ENCODE peak calls at places on chromosome 19, in four cellular contexts. A is neural crest cell, L is Peyer's patch, W is astrocyte of the cerebellum. U is an unnamed sample.

GRCh38 chr19:5968431-5969373 is 9.2 kb downstream of the RANBP3 start:
- DNase-seq in A (no peak), L (no peak), W (no peak), U (no peak)

GRCh38 chr19:4456843-4457653 is 546 bp downstream of the UBXN6 start:
- DNase-seq in A (peak; percentile 66), L (no peak), W (no peak), U (peak; percentile 22)

GRCh38 chr19:1648926-1649541 is 3.4 kb downstream of the TCF3 start:
- DNase-seq in A (no peak), L (no peak), W (no peak), U (no peak)

GRCh38 chr19:46571495-46571894 is 29.6 kb upstream of the CALM3 start:
- DNase-seq in A (peak; percentile 14), L (no peak), W (no peak), U (peak; percentile 14)

GRCh38 chr19:33405491-33406461 is 32.3 kb downstream of the CEBPG start:
- DNase-seq in A (no peak), L (peak; percentile 48), W (no peak), U (no peak)

GRCh38 chr19:32339988-32340874 is 5.2 kb upstream of the ZNF507 start:
- DNase-seq in A (peak; percentile 58), L (peak; percentile 75), W (peak; percentile 9), U (peak; percentile 60)

GRCh38 chr19:2782357-2782935 is 627 bp downstream of the SGTA start:
- DNase-seq in A (no peak), L (no peak), W (no peak), U (no peak)

GRCh38 chr19:375395-376110 is 31.0 kb upstream of the MIER2 start:
- DNase-seq in A (no peak), L (peak; percentile 34), W (no peak), U (no peak)

GRCh38 chr19:53881482-53882390 is at the start of gene PRKCG:
- DNase-seq in A (peak; percentile 47), L (peak; percentile 73), W (no peak), U (no peak)

GRCh38 chr19:20279516-20279915 is 112.5 kb downstream of the ZNF486 start:
- DNase-seq in A (no peak), L (no peak), W (no peak), U (no peak)

GRCh38 chr19:39848392-39848791 is 2.2 kb upstream of the FBL start:
- DNase-seq in A (no peak), L (no peak), W (no peak), U (no peak)

GRCh38 chr19:1259206-1259872 is 9.8 kb upstream of the CIRBP start:
- DNase-seq in A (no peak), L (peak; percentile 89), W (no peak), U (no peak)

GRCh38 chr19:43672061-43672679 is 2.2 kb upstream of the PLAUR start:
- DNase-seq in A (no peak), L (no peak), W (no peak), U (no peak)

GRCh38 chr19:374183-374885 is 29.7 kb upstream of the MIER2 start:
- DNase-seq in A (no peak), L (no peak), W (no peak), U (no peak)

GRCh38 chr19:15810335-15810734 is 5.1 kb downstream of the OR10H1 start:
- DNase-seq in A (no peak), L (no peak), W (no peak), U (no peak)

GRCh38 chr19:51600940-51601575 is 29.1 kb downstream of the SIGLEC5 start:
- DNase-seq in A (no peak), L (no peak), W (no peak), U (no peak)

GRCh38 chr19:51607077-51607476 is 23.1 kb downstream of the SIGLEC5 start:
- DNase-seq in A (no peak), L (no peak), W (no peak), U (no peak)

GRCh38 chr19:51599084-51599483 is 28.0 kb downstream of the ZNF175 start:
- DNase-seq in A (no peak), L (no peak), W (no peak), U (no peak)

GRCh38 chr19:51598159-51598915 is 27.3 kb downstream of the ZNF175 start:
- DNase-seq in A (no peak), L (no peak), W (no peak), U (no peak)

DNA sequence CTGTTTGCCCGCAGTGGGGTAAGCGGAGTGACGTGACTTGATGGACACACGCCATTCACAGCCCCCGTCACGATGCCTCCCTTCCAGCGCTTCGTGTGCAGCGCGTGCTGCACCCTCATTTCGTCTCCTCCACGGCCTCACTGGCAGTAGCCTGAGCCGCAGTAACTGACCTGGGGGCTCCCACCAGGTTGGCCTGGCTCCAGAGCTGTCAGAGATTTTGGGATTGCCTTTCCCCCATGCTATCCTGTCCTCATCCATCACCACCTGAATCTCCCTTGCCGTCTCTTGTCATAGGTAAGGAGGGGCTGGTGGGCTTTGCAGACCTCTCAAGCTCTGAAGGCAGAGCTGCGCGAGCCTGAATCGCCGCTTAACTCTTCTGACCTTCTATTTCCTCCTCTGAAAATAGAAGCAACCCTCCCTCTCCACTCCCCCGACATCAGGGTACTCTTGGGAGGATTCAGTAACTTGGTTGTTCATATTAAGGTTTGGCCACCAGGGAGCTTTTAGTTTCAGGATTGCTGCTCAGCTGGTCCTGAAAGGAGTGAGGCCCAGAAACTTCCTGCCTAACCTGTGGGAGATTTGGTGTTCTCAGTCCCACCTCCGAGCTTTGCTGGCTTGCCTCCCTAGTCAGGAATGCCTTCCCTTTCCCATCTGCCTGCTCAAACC is 27.9 kb downstream of the SIGLEC5 start:
- DNase-seq in A (no peak), L (no peak), W (no peak), U (no peak)
- TF ChIP-seq CTCF in A (no peak), L (no peak), W (no peak), U (no peak)

DNA sequence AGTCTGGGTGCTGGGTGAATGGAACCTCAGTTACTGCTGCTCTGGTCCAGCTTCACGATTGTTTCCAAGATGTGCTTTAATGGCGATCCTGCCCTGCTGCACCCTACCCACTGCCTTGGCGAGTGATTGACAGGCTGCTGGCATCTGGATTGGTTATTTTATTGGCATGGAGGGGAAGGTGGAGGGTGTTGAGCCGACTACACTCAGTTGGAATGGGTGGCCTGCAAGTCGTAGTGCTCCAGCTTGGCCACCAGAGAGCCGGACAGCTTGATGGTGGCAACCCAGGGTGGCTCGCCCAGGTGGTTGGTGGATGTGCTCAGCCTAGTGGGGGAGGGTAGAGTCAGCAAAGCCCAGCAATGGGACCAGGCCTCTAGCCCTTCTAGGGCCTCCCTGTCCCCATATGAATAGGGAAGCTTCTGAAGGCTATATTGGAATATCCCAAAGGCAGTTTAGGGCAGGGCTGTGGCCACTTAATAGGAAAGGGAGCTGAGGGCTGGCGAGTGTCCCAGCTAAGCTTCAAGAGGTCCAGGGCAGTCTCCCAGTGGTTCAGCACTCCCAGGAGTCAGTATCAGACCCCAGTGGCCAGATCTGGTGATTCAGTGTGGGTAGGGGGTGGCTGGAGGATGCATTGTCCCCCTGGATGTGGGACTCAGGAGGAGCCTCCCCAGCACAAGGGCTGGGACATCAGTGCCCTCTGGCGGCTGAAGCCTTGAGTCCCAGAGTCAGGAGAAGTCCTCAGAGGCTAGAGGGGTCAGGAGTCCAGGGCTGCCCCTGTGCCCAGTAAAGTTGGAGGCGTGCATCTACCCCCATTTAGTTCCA is 3.4 kb downstream of the GGN start:
- DNase-seq in A (no peak), L (no peak), W (no peak), U (no peak)
- TF ChIP-seq CTCF in A (peak; percentile 23), L (no peak), W (peak; percentile 65), U (peak; percentile 73)

DNA sequence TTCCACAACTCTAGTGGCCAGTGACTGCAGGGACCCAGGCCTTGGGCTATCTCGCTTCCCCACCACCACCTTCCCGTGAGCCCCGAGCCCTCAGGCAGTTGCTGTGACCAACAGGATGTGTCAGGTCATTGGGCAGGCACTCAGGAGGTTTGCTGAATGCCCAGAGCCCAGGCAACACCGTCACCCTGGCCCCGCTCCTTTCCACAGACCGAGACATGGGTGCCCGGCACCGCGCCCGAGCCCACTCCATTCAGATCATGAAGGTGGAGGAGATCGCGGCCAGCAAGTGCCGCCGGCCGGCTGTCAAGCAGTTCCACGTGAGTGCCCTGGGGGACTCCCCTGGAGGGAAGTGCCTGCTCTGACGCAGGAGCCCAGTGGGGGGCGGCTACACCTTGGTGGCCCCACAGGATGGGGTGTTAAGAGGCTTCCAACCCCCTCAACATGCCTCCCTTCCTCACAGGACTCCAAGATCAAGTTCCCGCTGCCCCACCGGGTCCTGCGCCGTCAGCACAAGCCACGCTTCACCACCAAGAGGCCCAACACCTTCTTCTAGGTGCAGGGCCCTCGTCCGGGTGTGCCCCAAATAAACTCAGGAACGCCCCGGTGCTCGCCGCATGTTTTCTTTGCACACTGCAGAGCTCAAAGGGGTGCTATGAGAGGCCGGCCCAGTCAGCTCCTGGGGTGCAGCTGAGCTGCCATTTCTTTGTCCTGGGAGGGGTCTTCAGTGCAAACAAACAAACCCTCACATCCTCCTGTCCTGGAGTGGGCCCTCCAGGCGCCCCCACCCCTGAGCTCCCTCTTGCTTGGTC is 3.2 kb downstream of the RPL18A start:
- DNase-seq in A (no peak), L (no peak), W (no peak), U (no peak)
- TF ChIP-seq CTCF in A (no peak), L (no peak), W (no peak), U (no peak)

DNA sequence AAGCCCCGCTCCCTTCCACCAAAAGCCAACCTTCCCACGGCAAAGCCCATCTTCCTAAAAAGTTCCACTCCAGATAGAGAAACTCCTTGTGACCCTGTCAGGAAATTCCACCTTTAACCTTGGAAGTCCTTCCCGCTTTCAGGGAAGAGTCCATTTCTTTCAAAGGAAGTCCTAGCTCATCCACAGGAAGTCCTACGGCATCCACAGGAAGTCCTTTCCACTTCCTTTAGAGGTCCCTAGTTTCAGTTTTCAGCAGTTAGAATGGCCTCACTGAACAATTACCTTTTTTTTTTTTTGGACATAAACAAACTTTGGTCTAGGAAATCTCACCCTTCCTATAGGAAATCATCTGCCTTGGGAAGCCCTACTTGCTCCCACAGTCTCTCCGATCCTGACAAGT is 31.7 kb downstream of the TRPM4 start:
- DNase-seq in A (no peak), L (no peak), W (no peak), U (no peak)
- TF ChIP-seq CTCF in A (no peak), L (no peak), W (no peak), U (no peak)